ENCODE peak calls at places on chromosome 13, in eight cellular contexts. Y is breast epithelium, B is AG10803, F is dorsolateral prefrontal cortex, M is astrocyte of the spinal cord, P is body of pancreas, H is neural progenitor cell, Q is BJ. T is an unnamed sample.

GRCh38 chr13:33205804-33206221 is 79.7 kb downstream of the STARD13 start:
- DNase-seq in B (peak; percentile 46), H (peak; percentile 42), Q (no peak), M (peak; percentile 74), P (peak; percentile 47), Y (no peak), F (no peak), T (no peak)

GRCh38 chr13:101514695-101515275 is 62.3 kb downstream of the ITGBL1 start:
- DNase-seq in Q (no peak), P (no peak), H (peak; percentile 62), F (no peak), M (peak; percentile 83), Y (no peak), B (peak; percentile 62), T (no peak)

GRCh38 chr13:42360046-42360445 is 88.1 kb downstream of the AKAP11 start:
- DNase-seq in B (no peak), Q (no peak), H (no peak), P (no peak), M (no peak), Y (no peak), F (no peak), T (no peak)

GRCh38 chr13:104327217-104327616 is 1261.0 kb upstream of the SLC10A2 start:
- DNase-seq in Y (no peak), F (no peak), M (no peak), H (no peak), B (no peak), P (no peak), Q (no peak), T (no peak)

GRCh38 chr13:86425127-86425526 is 625.9 kb upstream of the SLITRK6 start:
- DNase-seq in H (peak; percentile 2), F (no peak), Y (no peak), M (no peak), Q (no peak), B (no peak), P (no peak), T (no peak)

GRCh38 chr13:42832341-42833153 is 51.2 kb downstream of the FAM216B start:
- DNase-seq in B (peak; percentile 96), P (no peak), F (no peak), H (no peak), Q (peak; percentile 80), Y (no peak), M (peak; percentile 96), T (peak; percentile 92)

GRCh38 chr13:59413121-59413520 is 750.6 kb downstream of the DIAPH3 start:
- DNase-seq in M (no peak), H (no peak), P (no peak), B (no peak), F (no peak), Q (no peak), Y (no peak), T (no peak)

GRCh38 chr13:99041337-99041736 is 63.5 kb upstream of the DOCK9 start:
- DNase-seq in Q (no peak), M (no peak), H (no peak), F (no peak), Y (no peak), P (no peak), B (no peak), T (no peak)

GRCh38 chr13:19810996-19811881 is 28.5 kb upstream of the PSPC1 start:
- DNase-seq in B (peak; percentile 9), Q (no peak), Y (no peak), M (no peak), F (no peak), P (no peak), H (no peak), T (no peak)

GRCh38 chr13:101875717-101876393 is 423.4 kb downstream of the ITGBL1 start:
- DNase-seq in M (peak; percentile 92), F (no peak), Q (no peak), P (no peak), B (peak; percentile 15), Y (no peak), H (no peak), T (peak; percentile 53)

GRCh38 chr13:110638814-110639806 is 23.8 kb downstream of the NAXD start:
- DNase-seq in Q (no peak), H (no peak), P (no peak), F (no peak), Y (no peak), M (no peak), B (no peak), T (no peak)

GRCh38 chr13:50106559-50106958 is 91.3 kb downstream of the KCNRG start:
- DNase-seq in Q (no peak), P (no peak), Y (no peak), M (no peak), B (no peak), H (no peak), F (no peak), T (no peak)

GRCh38 chr13:25738797-25739196 is 313.0 kb downstream of the SHISA2 start:
- DNase-seq in B (no peak), Y (no peak), M (no peak), H (no peak), Q (no peak), P (no peak), F (no peak), T (no peak)

GRCh38 chr13:92463134-92463533 is 763.5 kb upstream of the GPC6 start:
- DNase-seq in Q (no peak), P (no peak), H (no peak), Y (no peak), M (no peak), F (no peak), B (no peak), T (no peak)

GRCh38 chr13:21813110-21813509 is 142.2 kb downstream of the FGF9 start:
- DNase-seq in B (no peak), Q (no peak), H (no peak), M (no peak), F (no peak), P (no peak), Y (no peak), T (no peak)

GRCh38 chr13:100197591-100198365 is 108.9 kb downstream of the PCCA start:
- DNase-seq in M (no peak), B (no peak), P (peak; percentile 64), Q (no peak), F (no peak), Y (no peak), H (no peak), T (no peak)

GRCh38 chr13:97953376-97953970 is at the start of gene IPO5:
- DNase-seq in H (no peak), P (no peak), B (peak; percentile 75), Q (no peak), M (peak; percentile 87), F (no peak), Y (no peak), T (peak; percentile 52)

GRCh38 chr13:36086117-36086516 is 45.1 kb downstream of the DCLK1 start:
- DNase-seq in F (no peak), P (no peak), H (peak; percentile 24), B (no peak), M (no peak), Y (no peak), Q (no peak), T (no peak)

GRCh38 chr13:111531505-111531904 is 211.1 kb downstream of the TEX29 start:
- DNase-seq in H (no peak), B (peak; percentile 3), Q (no peak), F (peak; percentile 36), Y (no peak), M (no peak), P (no peak), T (no peak)

GRCh38 chr13:112252744-112253590 is 123.2 kb upstream of the SPACA7 start:
- DNase-seq in P (no peak), B (no peak), F (no peak), M (no peak), Q (no peak), H (no peak), Y (no peak), T (no peak)

GRCh38 chr13:98142427-98143156 is at the start of gene FARP1:
- DNase-seq in P (peak; percentile 87), F (peak; percentile 60), Q (no peak), B (peak; percentile 65), Y (peak; percentile 62), H (peak; percentile 94), M (peak; percentile 66), T (peak; percentile 18)

GRCh38 chr13:59780058-59780457 is 383.7 kb downstream of the DIAPH3 start:
- DNase-seq in B (no peak), Q (no peak), P (no peak), Y (no peak), F (no peak), H (no peak), M (no peak), T (no peak)

GRCh38 chr13:108835082-108835481 is 205.7 kb downstream of the MYO16 start:
- DNase-seq in Y (no peak), M (no peak), P (no peak), H (no peak), B (no peak), Q (no peak), F (no peak), T (no peak)

GRCh38 chr13:73273737-73274136 is 214.9 kb downstream of the KLF5 start:
- DNase-seq in Y (no peak), M (peak; percentile 76), H (no peak), P (no peak), B (peak; percentile 91), Q (peak; percentile 73), F (no peak), T (peak; percentile 59)

GRCh38 chr13:73275163-73275562 is 216.4 kb downstream of the KLF5 start:
- DNase-seq in M (no peak), P (no peak), F (no peak), B (no peak), H (no peak), Q (no peak), Y (no peak), T (no peak)

GRCh38 chr13:73272831-73273230 is 214.0 kb downstream of the KLF5 start:
- DNase-seq in P (no peak), H (no peak), Q (no peak), Y (no peak), B (no peak), M (no peak), F (no peak), T (no peak)

GRCh38 chr13:73273276-73273675 is 214.5 kb downstream of the KLF5 start:
- DNase-seq in B (no peak), Y (no peak), F (no peak), M (no peak), Q (no peak), P (no peak), H (no peak), T (no peak)

GRCh38 chr13:73274147-73274546 is 215.3 kb downstream of the KLF5 start:
- DNase-seq in H (no peak), F (no peak), M (no peak), P (no peak), Q (peak; percentile 44), B (peak; percentile 81), Y (no peak), T (no peak)
- H3K4me3 ChIP-seq in H (no peak overlapping the region), F (no peak overlapping the region), M (no peak overlapping the region), P (no peak overlapping the region), Q (no peak overlapping the region), B (no peak overlapping the region), Y (no peak overlapping the region), T (no peak overlapping the region)

GRCh38 chr13:89897681-89898080 is 1449.8 kb upstream of the MIR17HG start:
- DNase-seq in Q (no peak), H (no peak), M (no peak), F (no peak), B (no peak), P (no peak), Y (no peak), T (no peak)
- H3K4me3 ChIP-seq in Q (no peak overlapping the region), H (no peak overlapping the region), M (no peak overlapping the region), F (no peak overlapping the region), B (no peak overlapping the region), P (no peak overlapping the region), Y (no peak overlapping the region), T (no peak overlapping the region)

GRCh38 chr13:79482271-79482970 is 1.5 kb downstream of the NDFIP2 start:
- DNase-seq in P (no peak), B (peak; percentile 32), H (no peak), M (peak; percentile 24), Y (no peak), F (no peak), Q (no peak), T (no peak)
- H3K4me3 ChIP-seq in P (peak overlapping the region; percentile 12), B (peak overlapping the region; percentile 82), H (peak overlapping the region; percentile 66), M (peak overlapping the region; percentile 80), Y (peak overlapping the region; percentile 84), F (peak overlapping the region; percentile 91), Q (peak overlapping the region; percentile 94), T (peak overlapping the region; percentile 69)

GRCh38 chr13:52599037-52599852 is 43.0 kb upstream of the HNRNPA1L2 start:
- DNase-seq in F (no peak), P (no peak), B (peak; percentile 18), M (peak; percentile 82), H (peak; percentile 23), Y (peak; percentile 40), Q (no peak), T (no peak)
- H3K4me3 ChIP-seq in F (peak overlapping the region; percentile 73), P (no peak overlapping the region), B (peak overlapping the region; percentile 37), M (peak overlapping the region; percentile 45), H (peak overlapping the region; percentile 57), Y (peak overlapping the region; percentile 60), Q (peak overlapping the region; percentile 60), T (peak overlapping the region; percentile 67)

T was measured in skeletal muscle cell.